ENCODE peak calls at places on chromosomes 6 and 20, in seven cellular contexts. Y, V, H, K, Q, C and I are unnamed samples.

GRCh38 chr6:105302617-105303128 is 100.2 kb downstream of the PREP start:
- DNase-seq in Y (no peak), V (no peak), H (no peak), K (no peak), Q (no peak), C (no peak), I (peak)

GRCh38 chr6:16749516-16750485 is 11.5 kb downstream of the ATXN1 start:
- DNase-seq in Y (no peak), V (no peak), H (no peak), K (no peak), Q (no peak), C (no peak), I (no peak)

GRCh38 chr20:37305839-37306238 is 16.4 kb downstream of the MANBAL start:
- DNase-seq in Y (no peak), V (no peak), H (no peak), K (no peak), Q (no peak), C (no peak), I (no peak)

GRCh38 chr20:1269850-1270249 is 3.8 kb downstream of the SNPH start:
- DNase-seq in Y (no peak), V (no peak), H (no peak), K (no peak), Q (no peak), C (no peak), I (no peak)

GRCh38 chr6:19860235-19860877 is 23.2 kb downstream of the ID4 start:
- DNase-seq in Y (no peak), V (peak), H (no peak), K (no peak), Q (peak), C (no peak), I (no peak)

GRCh38 chr6:159959165-159959975 is 9.5 kb upstream of the IGF2R start:
- DNase-seq in Y (no peak), V (no peak), H (peak), K (no peak), Q (no peak), C (no peak), I (no peak)

GRCh38 chr6:170229396-170229795 is 61.5 kb downstream of the DLL1 start:
- DNase-seq in Y (peak), V (no peak), H (no peak), K (no peak), Q (no peak), C (no peak), I (no peak)

GRCh38 chr6:87902383-87902782 is 145.3 kb upstream of the SPACA1 start:
- DNase-seq in Y (no peak), V (no peak), H (no peak), K (no peak), Q (no peak), C (no peak), I (no peak)

GRCh38 chr20:35443003-35443402 is 5.0 kb upstream of the GDF5 start:
- DNase-seq in Y (peak), V (no peak), H (no peak), K (peak), Q (no peak), C (peak), I (peak)

GRCh38 chr20:57586943-57587277 is 26.0 kb downstream of the PCK1 start:
- DNase-seq in Y (no peak), V (no peak), H (no peak), K (no peak), Q (no peak), C (no peak), I (no peak)

GRCh38 chr6:32983493-32983848 is 15.1 kb downstream of the BRD2 start:
- DNase-seq in Y (no peak), V (no peak), H (no peak), K (no peak), Q (no peak), C (no peak), I (no peak)

GRCh38 chr6:14540276-14540675 is 422.7 kb downstream of the CD83 start:
- DNase-seq in Y (no peak), V (no peak), H (no peak), K (no peak), Q (no peak), C (no peak), I (no peak)

GRCh38 chr6:139540276-139540675 is 165.8 kb upstream of the CITED2 start:
- DNase-seq in Y (peak), V (no peak), H (no peak), K (peak), Q (no peak), C (peak), I (peak)

GRCh38 chr20:61436268-61436667 is 184.2 kb downstream of the CDH4 start:
- DNase-seq in Y (peak), V (no peak), H (no peak), K (no peak), Q (no peak), C (peak), I (peak)

GRCh38 chr6:10626154-10626741 is 68.2 kb downstream of the C6orf52 start:
- DNase-seq in Y (no peak), V (no peak), H (no peak), K (no peak), Q (no peak), C (no peak), I (no peak)

GRCh38 chr6:163329991-163330390 is 84.5 kb upstream of the QKI start:
- DNase-seq in Y (no peak), V (no peak), H (no peak), K (no peak), Q (no peak), C (no peak), I (no peak)

GRCh38 chr20:36454664-36455427 is 86.5 kb upstream of the MYL9 start:
- DNase-seq in Y (no peak), V (no peak), H (no peak), K (no peak), Q (no peak), C (no peak), I (no peak)

GRCh38 chr6:108031968-108032367 is 42.6 kb downstream of the OSTM1 start:
- DNase-seq in Y (no peak), V (no peak), H (no peak), K (no peak), Q (no peak), C (no peak), I (no peak)

GRCh38 chr20:61263084-61263695 is 11.1 kb downstream of the CDH4 start:
- DNase-seq in Y (peak), V (no peak), H (no peak), K (peak), Q (peak), C (peak), I (peak)

GRCh38 chr6:45504947-45505346 is 127.2 kb upstream of the SUPT3H start:
- DNase-seq in Y (peak), V (peak), H (no peak), K (peak), Q (no peak), C (peak), I (peak)

GRCh38 chr6:162468326-162468725 is 259.2 kb downstream of the PRKN start:
- DNase-seq in Y (peak), V (no peak), H (no peak), K (no peak), Q (no peak), C (no peak), I (peak)

GRCh38 chr6:123899745-123900144 is 96.1 kb downstream of the NKAIN2 start:
- DNase-seq in Y (no peak), V (no peak), H (no peak), K (no peak), Q (no peak), C (no peak), I (no peak)

GRCh38 chr20:46151936-46152335 is 33.8 kb downstream of the CD40 start:
- DNase-seq in Y (no peak), V (no peak), H (peak), K (no peak), Q (no peak), C (no peak), I (no peak)

GRCh38 chr20:57264151-57264792 is 2.2 kb downstream of the BMP7 start:
- DNase-seq in Y (no peak), V (no peak), H (no peak), K (no peak), Q (no peak), C (no peak), I (no peak)

GRCh38 chr6:1765160-1765900 is 155.6 kb downstream of the FOXC1 start:
- DNase-seq in Y (no peak), V (no peak), H (no peak), K (no peak), Q (no peak), C (no peak), I (no peak)

GRCh38 chr6:39263299-39264037 is 34.2 kb upstream of the KCNK5 start:
- DNase-seq in Y (no peak), V (no peak), H (no peak), K (no peak), Q (no peak), C (no peak), I (no peak)

GRCh38 chr6:6742535-6742934 is 154.0 kb downstream of the LY86 start:
- DNase-seq in Y (no peak), V (no peak), H (no peak), K (no peak), Q (no peak), C (no peak), I (no peak)

GRCh38 chr6:36095497-36096391 is 34.6 kb upstream of the MAPK13 start:
- DNase-seq in Y (no peak), V (no peak), H (no peak), K (no peak), Q (peak), C (no peak), I (no peak)

GRCh38 chr6:142749556-142749955 is 195.4 kb downstream of the HIVEP2 start:
- DNase-seq in Y (no peak), V (no peak), H (no peak), K (no peak), Q (no peak), C (no peak), I (no peak)

GRCh38 chr6:142751452-142751851 is 193.5 kb downstream of the HIVEP2 start:
- DNase-seq in Y (no peak), V (no peak), H (no peak), K (no peak), Q (no peak), C (no peak), I (no peak)

GRCh38 chr6:142752348-142752747 is 192.6 kb downstream of the HIVEP2 start:
- DNase-seq in Y (no peak), V (no peak), H (no peak), K (no peak), Q (no peak), C (peak), I (no peak)

GRCh38 chr6:142744836-142745235 is 200.1 kb downstream of the HIVEP2 start:
- DNase-seq in Y (peak), V (no peak), H (no peak), K (peak), Q (no peak), C (peak), I (peak)

GRCh38 chr6:142746524-142746923 is 198.5 kb downstream of the HIVEP2 start:
- DNase-seq in Y (peak), V (no peak), H (peak), K (no peak), Q (no peak), C (peak), I (no peak)
- TF ChIP-seq CTCF in Y (peak), V (peak), H (peak), K (peak), Q (peak), C (peak), I (no peak)

GRCh38 chr6:34352305-34352937 is 40.0 kb downstream of the NUDT3 start:
- DNase-seq in Y (peak), V (no peak), H (no peak), K (peak), Q (no peak), C (peak), I (peak)
- TF ChIP-seq CTCF in Y (no peak), V (no peak), H (no peak), K (no peak), Q (no peak), C (no peak), I (no peak)

DNA sequence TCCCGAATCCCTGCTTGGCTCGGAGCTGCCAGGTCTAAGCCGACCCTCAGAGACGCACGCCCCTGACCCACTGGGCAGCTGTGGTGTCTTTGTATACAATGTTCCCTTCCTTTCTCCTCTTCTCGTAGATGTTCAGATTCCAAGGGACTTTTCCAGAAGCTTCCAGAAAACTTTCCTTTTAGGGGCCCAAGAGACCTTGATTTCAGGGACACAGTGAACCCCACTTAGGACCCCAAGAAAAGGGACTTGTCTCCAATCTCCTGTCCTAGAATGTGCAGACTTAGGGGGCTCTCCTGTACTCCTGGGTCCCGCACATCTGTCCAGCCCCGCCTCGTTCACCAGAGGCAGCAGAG is 103.5 kb downstream of the EDN3 start:
- DNase-seq in Y (no peak), V (no peak), H (no peak), K (no peak), Q (no peak), C (no peak), I (no peak)
- TF ChIP-seq CTCF in Y (no peak), V (no peak), H (peak), K (peak), Q (no peak), C (peak), I (no peak)

DNA sequence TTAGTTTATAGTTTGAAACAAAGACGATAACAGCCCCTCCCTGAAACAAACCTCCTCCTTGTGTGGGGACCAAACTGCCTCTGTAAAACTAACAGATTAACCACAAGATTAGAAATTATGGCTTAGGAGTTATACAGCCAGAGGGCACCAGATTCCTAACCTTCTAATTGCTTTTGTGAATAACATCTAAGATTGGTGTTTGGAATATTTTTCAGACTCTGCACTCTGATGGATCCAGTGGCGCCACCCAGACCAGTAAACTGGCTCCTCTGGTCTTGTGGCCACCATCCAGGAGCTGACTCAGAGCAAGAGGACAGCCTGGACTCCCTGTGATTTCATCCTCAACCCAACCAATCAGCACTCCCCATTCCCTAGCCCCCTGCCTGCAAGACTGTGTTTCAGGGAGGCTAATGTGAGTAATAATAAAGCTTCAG is 58.3 kb upstream of the SLC22A16 start:
- DNase-seq in Y (peak), V (no peak), H (no peak), K (peak), Q (peak), C (peak), I (peak)
- TF ChIP-seq CTCF in Y (peak), V (no peak), H (no peak), K (peak), Q (no peak), C (no peak), I (no peak)